ENCODE peak calls at places on chromosomes 7 and 10, in five cellular contexts. One of them, this sample, is unnamed.

GRCh38 chr7:24732646-24733413 is 24.4 kb downstream of the GSDME start:
- DNase-seq in H1: no peak
- DNase-seq in HepG2: peak
- DNase-seq in IMR-90: peak
- DNase-seq in K562: no peak
- DNase-seq in this sample: peak

GRCh38 chr7:41685684-41686083 is 17.2 kb downstream of the INHBA start:
- DNase-seq in K562: no peak
- DNase-seq in HepG2: no peak
- DNase-seq in H1: no peak
- DNase-seq in IMR-90: peak
- DNase-seq in this sample: no peak

GRCh38 chr10:103843854-103844567 is 11.4 kb downstream of the SH3PXD2A start:
- DNase-seq in IMR-90: peak
- DNase-seq in K562: no peak
- DNase-seq in H1: no peak
- DNase-seq in HepG2: no peak
- DNase-seq in this sample: no peak

GRCh38 chr7:12508005-12508404 is 62.5 kb upstream of the SCIN start:
- DNase-seq in K562: no peak
- DNase-seq in IMR-90: no peak
- DNase-seq in HepG2: no peak
- DNase-seq in H1: no peak
- DNase-seq in this sample: no peak

GRCh38 chr7:542935-543789 is 23.5 kb upstream of the PDGFA start:
- DNase-seq in IMR-90: peak
- DNase-seq in HepG2: peak
- DNase-seq in H1: no peak
- DNase-seq in K562: peak
- DNase-seq in this sample: peak

GRCh38 chr7:7957513-7957912 is 11.1 kb upstream of the GLCCI1 start:
- DNase-seq in K562: no peak
- DNase-seq in IMR-90: peak
- DNase-seq in HepG2: no peak
- DNase-seq in H1: no peak
- DNase-seq in this sample: no peak

GRCh38 chr7:41046778-41047177 is 656.1 kb downstream of the INHBA start:
- DNase-seq in IMR-90: no peak
- DNase-seq in HepG2: no peak
- DNase-seq in K562: no peak
- DNase-seq in H1: no peak
- DNase-seq in this sample: no peak

GRCh38 chr10:127402596-127403409 is 146.3 kb upstream of the NPS start:
- DNase-seq in H1: no peak
- DNase-seq in IMR-90: peak
- DNase-seq in HepG2: no peak
- DNase-seq in K562: no peak
- DNase-seq in this sample: no peak

GRCh38 chr7:50821457-50821977 is 38.8 kb upstream of the GRB10 start:
- DNase-seq in HepG2: peak
- DNase-seq in IMR-90: peak
- DNase-seq in K562: no peak
- DNase-seq in H1: no peak
- DNase-seq in this sample: peak

GRCh38 chr7:89772276-89772675 is 382.0 kb upstream of the STEAP1 start:
- DNase-seq in H1: no peak
- DNase-seq in HepG2: no peak
- DNase-seq in IMR-90: no peak
- DNase-seq in K562: no peak
- DNase-seq in this sample: no peak

GRCh38 chr10:76032442-76033039 is 601.1 kb downstream of the LRMDA start:
- DNase-seq in K562: no peak
- DNase-seq in H1: no peak
- DNase-seq in HepG2: no peak
- DNase-seq in IMR-90: no peak
- DNase-seq in this sample: no peak

GRCh38 chr10:89022734-89023133 is 32.1 kb downstream of the FAS start:
- DNase-seq in IMR-90: no peak
- DNase-seq in K562: no peak
- DNase-seq in HepG2: no peak
- DNase-seq in H1: no peak
- DNase-seq in this sample: no peak

GRCh38 chr10:89025453-89025852 is 34.9 kb downstream of the FAS start:
- DNase-seq in K562: no peak
- DNase-seq in IMR-90: no peak
- DNase-seq in H1: no peak
- DNase-seq in HepG2: no peak
- DNase-seq in this sample: no peak

DNA sequence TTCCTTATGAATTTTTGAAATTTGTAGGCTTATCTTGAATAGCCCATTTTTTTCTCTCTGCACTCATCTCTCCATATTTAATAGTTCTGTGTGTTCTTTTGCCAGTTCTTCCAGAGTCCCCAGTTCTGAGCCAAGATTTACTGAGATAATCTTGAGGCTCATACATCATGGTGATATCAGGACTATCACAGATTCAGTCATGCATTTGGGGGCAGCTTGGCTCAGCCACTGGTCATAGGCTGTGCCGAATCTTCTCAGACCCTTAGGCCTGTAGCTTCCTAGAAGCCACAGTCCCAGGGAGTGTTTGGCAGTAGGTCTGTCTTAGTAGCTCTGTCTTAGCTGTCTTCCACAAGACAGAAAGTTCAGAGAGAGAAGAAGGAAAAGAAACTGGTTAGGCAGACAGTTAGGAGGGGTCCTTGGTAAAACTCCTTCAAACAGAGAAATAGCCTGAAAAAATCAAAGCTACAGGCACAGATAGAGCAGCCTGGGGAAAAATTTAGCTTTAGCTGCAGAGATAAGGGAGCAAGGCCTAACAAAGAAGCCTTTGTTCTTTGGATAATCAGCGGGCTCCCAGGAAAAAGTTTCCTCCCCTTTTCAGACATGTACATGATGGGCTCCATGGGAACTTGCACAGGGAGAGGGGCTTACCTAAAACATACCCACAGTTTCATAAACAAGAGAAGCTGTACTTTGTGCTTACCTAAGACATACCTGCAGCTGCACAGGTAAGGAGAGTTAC is 29.2 kb downstream of the FAS start:
- DNase-seq in IMR-90: no peak
- DNase-seq in K562: no peak
- DNase-seq in HepG2: peak
- DNase-seq in H1: no peak
- DNase-seq in this sample: no peak
- TF ChIP-seq MAFK in IMR-90: no peak
- TF ChIP-seq MAFK in K562: no peak
- TF ChIP-seq MAFK in HepG2: no peak
- TF ChIP-seq MAFK in H1: no peak
- TF ChIP-seq MAFK in this sample: no peak

GRCh38 chr10:23413629-23414089 is 25.2 kb upstream of the OTUD1 start:
- DNase-seq in IMR-90: no peak
- DNase-seq in K562: no peak
- DNase-seq in HepG2: no peak
- DNase-seq in H1: no peak
- DNase-seq in this sample: no peak
- TF ChIP-seq MAFK in IMR-90: no peak
- TF ChIP-seq MAFK in K562: no peak
- TF ChIP-seq MAFK in HepG2: no peak
- TF ChIP-seq MAFK in H1: no peak
- TF ChIP-seq MAFK in this sample: no peak

GRCh38 chr10:7551891-7552731 is 114.7 kb downstream of the ITIH5 start:
- DNase-seq in H1: no peak
- DNase-seq in IMR-90: no peak
- DNase-seq in HepG2: no peak
- DNase-seq in K562: no peak
- DNase-seq in this sample: no peak
- TF ChIP-seq MAFK in H1: no peak
- TF ChIP-seq MAFK in IMR-90: no peak
- TF ChIP-seq MAFK in HepG2: no peak
- TF ChIP-seq MAFK in K562: no peak
- TF ChIP-seq MAFK in this sample: no peak

DNA sequence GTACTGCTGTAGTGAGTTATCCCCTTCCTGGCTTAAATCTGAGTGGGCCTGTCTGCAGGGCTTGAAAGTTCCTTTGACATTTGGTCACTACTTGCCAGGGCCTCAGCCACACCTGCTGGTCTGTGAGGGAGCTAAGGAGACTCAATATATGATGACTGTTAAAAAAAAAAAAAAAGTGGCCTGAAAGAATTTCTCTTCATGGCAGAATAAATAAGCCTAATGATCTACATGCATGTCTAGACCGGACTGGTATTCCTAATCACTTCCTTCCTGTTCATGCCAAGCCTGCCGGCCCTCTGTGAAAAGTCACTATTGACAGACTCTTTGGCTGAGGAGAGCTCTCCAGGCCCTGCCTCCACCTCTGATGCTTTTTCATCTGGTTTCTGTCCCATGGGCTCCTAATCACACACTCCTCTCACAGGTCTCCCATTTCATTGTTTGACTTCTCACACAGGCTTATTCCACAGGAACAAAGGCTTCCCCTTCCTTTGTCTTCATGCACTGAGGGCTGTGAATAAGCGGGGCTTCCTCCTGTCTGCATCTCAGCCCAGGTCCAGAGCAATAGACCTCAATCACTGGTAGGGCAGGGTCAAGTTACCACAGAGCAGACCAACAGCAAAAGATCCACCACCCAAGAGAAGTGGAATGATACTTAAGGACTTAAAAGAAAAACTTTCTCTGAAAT is 99.1 kb upstream of the SEC61G start:
- DNase-seq in K562: no peak
- DNase-seq in HepG2: no peak
- DNase-seq in H1: no peak
- DNase-seq in IMR-90: no peak
- DNase-seq in this sample: no peak
- TF ChIP-seq MAFK in K562: no peak
- TF ChIP-seq MAFK in HepG2: no peak
- TF ChIP-seq MAFK in H1: no peak
- TF ChIP-seq MAFK in IMR-90: no peak
- TF ChIP-seq MAFK in this sample: no peak

DNA sequence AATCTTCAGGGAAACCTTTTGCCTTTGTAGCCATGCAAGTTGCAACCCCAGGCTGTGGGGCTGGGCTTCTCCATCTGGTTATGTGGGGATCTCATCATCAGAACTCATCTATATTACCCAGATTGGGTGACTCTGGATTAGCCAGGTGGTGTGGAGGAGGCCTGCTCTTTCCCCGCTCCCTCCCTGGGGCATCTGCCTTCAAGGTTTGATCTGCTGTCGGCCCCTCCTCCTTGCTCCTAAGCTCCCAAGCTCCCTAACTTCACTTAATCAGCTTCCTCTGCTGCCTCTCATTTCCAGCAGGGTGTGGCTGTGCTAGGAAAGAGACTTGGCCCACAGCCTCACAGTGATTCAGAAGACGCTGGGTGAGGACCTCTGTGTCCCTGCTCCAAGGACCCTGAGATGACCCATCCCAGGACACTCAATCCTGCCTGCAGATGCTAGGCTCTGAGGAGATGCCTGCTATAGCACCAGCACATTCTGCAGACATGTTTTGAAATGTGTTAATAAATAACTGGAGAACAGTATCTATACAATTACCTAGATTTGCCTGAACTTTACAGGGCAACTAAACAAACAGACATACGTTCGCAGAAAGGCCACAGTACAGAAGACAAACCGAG is 392.1 kb upstream of the PODXL start:
- DNase-seq in K562: no peak
- DNase-seq in H1: no peak
- DNase-seq in HepG2: peak
- DNase-seq in IMR-90: no peak
- DNase-seq in this sample: peak
- TF ChIP-seq MAFK in K562: no peak
- TF ChIP-seq MAFK in H1: no peak
- TF ChIP-seq MAFK in HepG2: no peak
- TF ChIP-seq MAFK in IMR-90: no peak
- TF ChIP-seq MAFK in this sample: no peak

DNA sequence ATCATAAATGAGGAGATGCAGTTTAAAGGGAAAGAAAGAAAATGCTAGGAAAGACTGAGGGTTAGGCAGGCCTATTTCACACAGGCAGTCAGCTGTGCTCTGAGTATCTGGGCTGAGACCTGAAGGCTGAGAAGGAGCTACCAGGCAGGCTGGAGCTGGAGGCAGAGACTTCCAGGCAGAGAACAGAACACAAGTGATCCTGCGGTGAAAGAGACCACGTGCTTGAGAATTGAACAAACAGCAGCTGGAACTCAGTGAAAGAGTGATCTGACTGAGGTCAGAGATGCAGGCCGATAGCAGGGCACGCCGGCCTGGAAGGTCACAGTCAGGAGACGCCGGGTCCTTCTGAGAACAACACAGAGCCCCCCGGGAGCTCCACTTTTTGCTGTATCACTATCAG is 147.8 kb downstream of the ADAM12 start:
- DNase-seq in K562: no peak
- DNase-seq in H1: no peak
- DNase-seq in IMR-90: no peak
- DNase-seq in HepG2: no peak
- DNase-seq in this sample: no peak
- TF ChIP-seq MAFK in K562: no peak
- TF ChIP-seq MAFK in H1: no peak
- TF ChIP-seq MAFK in IMR-90: no peak
- TF ChIP-seq MAFK in HepG2: no peak
- TF ChIP-seq MAFK in this sample: no peak

GRCh38 chr10:55410415-55410885 is 609.4 kb upstream of the PCDH15 start:
- DNase-seq in HepG2: no peak
- DNase-seq in K562: no peak
- DNase-seq in H1: peak
- DNase-seq in IMR-90: no peak
- DNase-seq in this sample: no peak
- TF ChIP-seq MAFK in HepG2: no peak
- TF ChIP-seq MAFK in K562: no peak
- TF ChIP-seq MAFK in H1: no peak
- TF ChIP-seq MAFK in IMR-90: no peak
- TF ChIP-seq MAFK in this sample: no peak

GRCh38 chr10:6776170-6776569 is 196.1 kb upstream of the PRKCQ start:
- DNase-seq in IMR-90: no peak
- DNase-seq in H1: no peak
- DNase-seq in HepG2: no peak
- DNase-seq in K562: no peak
- DNase-seq in this sample: no peak
- TF ChIP-seq MAFK in IMR-90: no peak
- TF ChIP-seq MAFK in H1: no peak
- TF ChIP-seq MAFK in HepG2: no peak
- TF ChIP-seq MAFK in K562: no peak
- TF ChIP-seq MAFK in this sample: no peak

GRCh38 chr10:69636626-69637550 is 6.8 kb downstream of the FAM241B start:
- DNase-seq in HepG2: no peak
- DNase-seq in H1: no peak
- DNase-seq in IMR-90: no peak
- DNase-seq in K562: no peak
- DNase-seq in this sample: peak
- TF ChIP-seq MAFK in HepG2: no peak
- TF ChIP-seq MAFK in H1: no peak
- TF ChIP-seq MAFK in IMR-90: no peak
- TF ChIP-seq MAFK in K562: no peak
- TF ChIP-seq MAFK in this sample: no peak

DNA sequence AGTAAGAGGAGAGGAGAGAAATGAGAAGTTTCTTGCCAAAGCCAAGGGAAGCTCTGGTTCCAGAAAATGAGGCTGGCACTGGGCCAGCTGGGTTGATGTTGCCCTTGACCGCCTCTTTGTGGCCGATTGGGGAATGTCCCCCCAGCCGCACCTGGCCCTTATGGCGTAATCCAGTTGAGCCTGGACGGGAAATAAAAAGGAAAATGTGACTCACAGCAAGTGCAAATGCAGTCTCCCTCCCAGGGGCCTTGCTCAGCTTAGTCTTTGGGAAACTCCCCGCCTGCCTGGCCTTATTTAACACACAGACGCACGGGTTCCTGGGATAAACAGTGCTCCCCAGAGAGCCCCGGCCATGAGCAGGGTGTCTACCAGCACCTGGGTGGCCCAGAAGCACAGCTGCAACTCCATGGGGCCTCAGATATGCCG is 174.8 kb downstream of the KIAA1217 start:
- DNase-seq in H1: peak
- DNase-seq in HepG2: peak
- DNase-seq in K562: peak
- DNase-seq in IMR-90: peak
- DNase-seq in this sample: peak
- TF ChIP-seq MAFK in H1: no peak
- TF ChIP-seq MAFK in HepG2: no peak
- TF ChIP-seq MAFK in K562: no peak
- TF ChIP-seq MAFK in IMR-90: no peak
- TF ChIP-seq MAFK in this sample: no peak